ENCODE peak calls at places on chromosome 4, in six cellular contexts. One of them, this sample, is unnamed.
A peak's percentile ranks its signal among the peaks of the same experiment; 100 is the strongest.

GRCh38 chr4:105369988-105370387 is 103.9 kb downstream of the PPA2 start:
- DNase-seq in progenitor cell of endocrine pancreas: no peak
- DNase-seq in activated naive CD4-positive, alpha-beta T cell treated with anti-CD3 and anti-CD28 coated beads for 36 hours: no peak
- DNase-seq in cerebellum: no peak
- DNase-seq in GM19239: no peak
- DNase-seq in tibial nerve: no peak
- DNase-seq in this sample: no peak

GRCh38 chr4:7226993-7227392 is 34.7 kb downstream of the SORCS2 start:
- DNase-seq in progenitor cell of endocrine pancreas: no peak
- DNase-seq in activated naive CD4-positive, alpha-beta T cell treated with anti-CD3 and anti-CD28 coated beads for 36 hours: no peak
- DNase-seq in cerebellum: no peak
- DNase-seq in GM19239: no peak
- DNase-seq in tibial nerve: peak; percentile 28
- DNase-seq in this sample: no peak

GRCh38 chr4:20305976-20306375 is 54.3 kb downstream of the SLIT2 start:
- DNase-seq in progenitor cell of endocrine pancreas: no peak
- DNase-seq in activated naive CD4-positive, alpha-beta T cell treated with anti-CD3 and anti-CD28 coated beads for 36 hours: no peak
- DNase-seq in cerebellum: no peak
- DNase-seq in GM19239: no peak
- DNase-seq in tibial nerve: no peak
- DNase-seq in this sample: no peak

GRCh38 chr4:120918788-120919187 is 3.7 kb downstream of the PRDM5 start:
- DNase-seq in progenitor cell of endocrine pancreas: no peak
- DNase-seq in activated naive CD4-positive, alpha-beta T cell treated with anti-CD3 and anti-CD28 coated beads for 36 hours: no peak
- DNase-seq in cerebellum: no peak
- DNase-seq in GM19239: no peak
- DNase-seq in tibial nerve: no peak
- DNase-seq in this sample: no peak

GRCh38 chr4:8255698-8256441 is 13.7 kb upstream of the HTRA3 start:
- DNase-seq in progenitor cell of endocrine pancreas: no peak
- DNase-seq in activated naive CD4-positive, alpha-beta T cell treated with anti-CD3 and anti-CD28 coated beads for 36 hours: no peak
- DNase-seq in cerebellum: no peak
- DNase-seq in GM19239: no peak
- DNase-seq in tibial nerve: no peak
- DNase-seq in this sample: no peak

GRCh38 chr4:174084542-174084941 is 198.9 kb downstream of the FBXO8 start:
- DNase-seq in progenitor cell of endocrine pancreas: no peak
- DNase-seq in activated naive CD4-positive, alpha-beta T cell treated with anti-CD3 and anti-CD28 coated beads for 36 hours: no peak
- DNase-seq in cerebellum: no peak
- DNase-seq in GM19239: no peak
- DNase-seq in tibial nerve: no peak
- DNase-seq in this sample: no peak

GRCh38 chr4:52989865-52990264 is 127.7 kb downstream of the RASL11B start:
- DNase-seq in progenitor cell of endocrine pancreas: no peak
- DNase-seq in activated naive CD4-positive, alpha-beta T cell treated with anti-CD3 and anti-CD28 coated beads for 36 hours: no peak
- DNase-seq in cerebellum: no peak
- DNase-seq in GM19239: no peak
- DNase-seq in tibial nerve: no peak
- DNase-seq in this sample: no peak

GRCh38 chr4:138910201-138910913 is 105.2 kb upstream of the NOCT start:
- DNase-seq in progenitor cell of endocrine pancreas: no peak
- DNase-seq in activated naive CD4-positive, alpha-beta T cell treated with anti-CD3 and anti-CD28 coated beads for 36 hours: no peak
- DNase-seq in cerebellum: no peak
- DNase-seq in GM19239: no peak
- DNase-seq in tibial nerve: no peak
- DNase-seq in this sample: no peak

GRCh38 chr4:107665001-107665400 is 55.0 kb downstream of the PAPSS1 start:
- DNase-seq in progenitor cell of endocrine pancreas: no peak
- DNase-seq in activated naive CD4-positive, alpha-beta T cell treated with anti-CD3 and anti-CD28 coated beads for 36 hours: no peak
- DNase-seq in cerebellum: no peak
- DNase-seq in GM19239: no peak
- DNase-seq in tibial nerve: no peak
- DNase-seq in this sample: no peak

GRCh38 chr4:126915999-126916625 is 716.6 kb upstream of the INTU start:
- DNase-seq in progenitor cell of endocrine pancreas: no peak
- DNase-seq in activated naive CD4-positive, alpha-beta T cell treated with anti-CD3 and anti-CD28 coated beads for 36 hours: no peak
- DNase-seq in cerebellum: no peak
- DNase-seq in GM19239: no peak
- DNase-seq in tibial nerve: no peak
- DNase-seq in this sample: no peak

GRCh38 chr4:38154681-38155588 is 194.7 kb downstream of the PTTG2 start:
- DNase-seq in progenitor cell of endocrine pancreas: no peak
- DNase-seq in activated naive CD4-positive, alpha-beta T cell treated with anti-CD3 and anti-CD28 coated beads for 36 hours: no peak
- DNase-seq in cerebellum: no peak
- DNase-seq in GM19239: no peak
- DNase-seq in tibial nerve: peak; percentile 31
- DNase-seq in this sample: no peak

GRCh38 chr4:2256156-2256731 is 5.7 kb downstream of the MXD4 start:
- DNase-seq in progenitor cell of endocrine pancreas: peak; percentile 10
- DNase-seq in activated naive CD4-positive, alpha-beta T cell treated with anti-CD3 and anti-CD28 coated beads for 36 hours: no peak
- DNase-seq in cerebellum: no peak
- DNase-seq in GM19239: no peak
- DNase-seq in tibial nerve: peak; percentile 21
- DNase-seq in this sample: no peak

GRCh38 chr4:107757860-107758476 is 37.9 kb upstream of the PAPSS1 start:
- DNase-seq in progenitor cell of endocrine pancreas: no peak
- DNase-seq in activated naive CD4-positive, alpha-beta T cell treated with anti-CD3 and anti-CD28 coated beads for 36 hours: no peak
- DNase-seq in cerebellum: peak; percentile 55
- DNase-seq in GM19239: no peak
- DNase-seq in tibial nerve: no peak
- DNase-seq in this sample: no peak

GRCh38 chr4:125388653-125389052 is 73.9 kb downstream of the FAT4 start:
- DNase-seq in progenitor cell of endocrine pancreas: no peak
- DNase-seq in activated naive CD4-positive, alpha-beta T cell treated with anti-CD3 and anti-CD28 coated beads for 36 hours: no peak
- DNase-seq in cerebellum: no peak
- DNase-seq in GM19239: no peak
- DNase-seq in tibial nerve: no peak
- DNase-seq in this sample: no peak

GRCh38 chr4:39237179-39237578 is 54.9 kb downstream of the WDR19 start:
- DNase-seq in progenitor cell of endocrine pancreas: no peak
- DNase-seq in activated naive CD4-positive, alpha-beta T cell treated with anti-CD3 and anti-CD28 coated beads for 36 hours: no peak
- DNase-seq in cerebellum: no peak
- DNase-seq in GM19239: no peak
- DNase-seq in tibial nerve: no peak
- DNase-seq in this sample: no peak

GRCh38 chr4:25358515-25359275 is 18.4 kb upstream of the ANAPC4 start:
- DNase-seq in progenitor cell of endocrine pancreas: no peak
- DNase-seq in activated naive CD4-positive, alpha-beta T cell treated with anti-CD3 and anti-CD28 coated beads for 36 hours: no peak
- DNase-seq in cerebellum: no peak
- DNase-seq in GM19239: no peak
- DNase-seq in tibial nerve: no peak
- DNase-seq in this sample: no peak

GRCh38 chr4:104641427-104641826 is 146.7 kb upstream of the CXXC4 start:
- DNase-seq in progenitor cell of endocrine pancreas: no peak
- DNase-seq in activated naive CD4-positive, alpha-beta T cell treated with anti-CD3 and anti-CD28 coated beads for 36 hours: no peak
- DNase-seq in cerebellum: no peak
- DNase-seq in GM19239: no peak
- DNase-seq in tibial nerve: no peak
- DNase-seq in this sample: no peak

GRCh38 chr4:103137446-103137827 is 37.8 kb upstream of the BDH2 start:
- DNase-seq in progenitor cell of endocrine pancreas: no peak
- DNase-seq in activated naive CD4-positive, alpha-beta T cell treated with anti-CD3 and anti-CD28 coated beads for 36 hours: no peak
- DNase-seq in cerebellum: no peak
- DNase-seq in GM19239: no peak
- DNase-seq in tibial nerve: no peak
- DNase-seq in this sample: no peak

GRCh38 chr4:40325406-40326019 is 9.6 kb upstream of the CHRNA9 start:
- DNase-seq in progenitor cell of endocrine pancreas: no peak
- DNase-seq in activated naive CD4-positive, alpha-beta T cell treated with anti-CD3 and anti-CD28 coated beads for 36 hours: peak; percentile 82
- DNase-seq in cerebellum: peak; percentile 55
- DNase-seq in GM19239: peak; percentile 67
- DNase-seq in tibial nerve: no peak
- DNase-seq in this sample: peak; percentile 89

GRCh38 chr4:148447672-148448071 is 5.5 kb upstream of the NR3C2 start:
- DNase-seq in progenitor cell of endocrine pancreas: no peak
- DNase-seq in activated naive CD4-positive, alpha-beta T cell treated with anti-CD3 and anti-CD28 coated beads for 36 hours: peak; percentile 18
- DNase-seq in cerebellum: peak; percentile 6
- DNase-seq in GM19239: no peak
- DNase-seq in tibial nerve: no peak
- DNase-seq in this sample: no peak

GRCh38 chr4:113496698-113497097 is 264.8 kb downstream of the CAMK2D start:
- DNase-seq in progenitor cell of endocrine pancreas: no peak
- DNase-seq in activated naive CD4-positive, alpha-beta T cell treated with anti-CD3 and anti-CD28 coated beads for 36 hours: no peak
- DNase-seq in cerebellum: no peak
- DNase-seq in GM19239: no peak
- DNase-seq in tibial nerve: no peak
- DNase-seq in this sample: no peak

GRCh38 chr4:52425751-52426326 is 233.3 kb downstream of the USP46 start:
- DNase-seq in progenitor cell of endocrine pancreas: no peak
- DNase-seq in activated naive CD4-positive, alpha-beta T cell treated with anti-CD3 and anti-CD28 coated beads for 36 hours: no peak
- DNase-seq in cerebellum: no peak
- DNase-seq in GM19239: no peak
- DNase-seq in tibial nerve: no peak
- DNase-seq in this sample: no peak

GRCh38 chr4:823761-824460 is 2.0 kb downstream of the CPLX1 start:
- DNase-seq in progenitor cell of endocrine pancreas: no peak
- DNase-seq in activated naive CD4-positive, alpha-beta T cell treated with anti-CD3 and anti-CD28 coated beads for 36 hours: no peak
- DNase-seq in cerebellum: no peak
- DNase-seq in GM19239: no peak
- DNase-seq in tibial nerve: no peak
- DNase-seq in this sample: no peak

GRCh38 chr4:158094413-158095110 is 78.3 kb downstream of the GASK1B start:
- DNase-seq in progenitor cell of endocrine pancreas: peak; percentile 9
- DNase-seq in activated naive CD4-positive, alpha-beta T cell treated with anti-CD3 and anti-CD28 coated beads for 36 hours: no peak
- DNase-seq in cerebellum: no peak
- DNase-seq in GM19239: no peak
- DNase-seq in tibial nerve: no peak
- DNase-seq in this sample: no peak

GRCh38 chr4:169756971-169757574 is 671 bp downstream of the HPF1 start:
- DNase-seq in progenitor cell of endocrine pancreas: no peak
- DNase-seq in activated naive CD4-positive, alpha-beta T cell treated with anti-CD3 and anti-CD28 coated beads for 36 hours: peak; percentile 10
- DNase-seq in cerebellum: peak; percentile 1
- DNase-seq in GM19239: no peak
- DNase-seq in tibial nerve: no peak
- DNase-seq in this sample: no peak

GRCh38 chr4:87956501-87956900 is 19.0 kb upstream of the SPP1 start:
- DNase-seq in progenitor cell of endocrine pancreas: no peak
- DNase-seq in activated naive CD4-positive, alpha-beta T cell treated with anti-CD3 and anti-CD28 coated beads for 36 hours: no peak
- DNase-seq in cerebellum: no peak
- DNase-seq in GM19239: no peak
- DNase-seq in tibial nerve: no peak
- DNase-seq in this sample: no peak